ENCODE peak calls at places on chromosomes 4 and X, in four cellular contexts. One of them, this sample, is unnamed.
A peak's percentile ranks its signal among the peaks of the same experiment; 100 is the strongest.

GRCh38 chr4:73662709-73663546 is 42.7 kb upstream of the RASSF6 start:
- DNase-seq in HepG2: no peak
- DNase-seq in GM12878: no peak
- DNase-seq in H1: no peak
- DNase-seq in this sample: peak; percentile 51

GRCh38 chr4:109077486-109077885 is 225.0 kb downstream of the COL25A1 start:
- DNase-seq in HepG2: no peak
- DNase-seq in GM12878: no peak
- DNase-seq in H1: no peak
- DNase-seq in this sample: no peak

GRCh38 chr4:112847781-112848180 is 201.7 kb upstream of the ANK2 start:
- DNase-seq in HepG2: no peak
- DNase-seq in H1: no peak
- DNase-seq in GM12878: no peak
- DNase-seq in this sample: no peak

GRCh38 chrX:86066998-86067397 is 19.6 kb upstream of the CHM start:
- DNase-seq in HepG2: peak; percentile 40
- DNase-seq in GM12878: no peak
- DNase-seq in H1: no peak
- DNase-seq in this sample: no peak

GRCh38 chr4:1714303-1715001 is 2.3 kb upstream of the SLBP start:
- DNase-seq in HepG2: no peak
- DNase-seq in GM12878: no peak
- DNase-seq in H1: no peak
- DNase-seq in this sample: no peak

GRCh38 chr4:38547052-38547451 is 116.9 kb upstream of the KLF3 start:
- DNase-seq in GM12878: no peak
- DNase-seq in H1: no peak
- DNase-seq in HepG2: no peak
- DNase-seq in this sample: no peak

GRCh38 chr4:119604266-119604665 is 24.3 kb downstream of the PDE5A start:
- DNase-seq in GM12878: no peak
- DNase-seq in H1: no peak
- DNase-seq in HepG2: no peak
- DNase-seq in this sample: no peak

GRCh38 chrX:66110112-66110511 is 53.9 kb upstream of the HEPH start:
- DNase-seq in HepG2: no peak
- DNase-seq in H1: no peak
- DNase-seq in GM12878: no peak
- DNase-seq in this sample: peak; percentile 47

GRCh38 chr4:8176547-8177399 is 18.2 kb upstream of the ABLIM2 start:
- DNase-seq in HepG2: peak; percentile 65
- DNase-seq in H1: peak; percentile 67
- DNase-seq in GM12878: no peak
- DNase-seq in this sample: peak; percentile 54

GRCh38 chrX:150934453-150934852 is 36.0 kb upstream of the CD99L2 start:
- DNase-seq in HepG2: no peak
- DNase-seq in H1: no peak
- DNase-seq in GM12878: no peak
- DNase-seq in this sample: no peak

GRCh38 chrX:115378471-115378870 is 89.0 kb downstream of the LUZP4 start:
- DNase-seq in H1: no peak
- DNase-seq in HepG2: no peak
- DNase-seq in GM12878: no peak
- DNase-seq in this sample: no peak

GRCh38 chr4:87732033-87732770 is 67.2 kb upstream of the IBSP start:
- DNase-seq in GM12878: no peak
- DNase-seq in HepG2: no peak
- DNase-seq in H1: no peak
- DNase-seq in this sample: no peak

GRCh38 chr4:85909851-85910250 is 434.9 kb downstream of the ARHGAP24 start:
- DNase-seq in H1: no peak
- DNase-seq in GM12878: no peak
- DNase-seq in HepG2: no peak
- DNase-seq in this sample: no peak

GRCh38 chr4:124640037-124640730 is 72.3 kb downstream of the ANKRD50 start:
- DNase-seq in GM12878: no peak
- DNase-seq in HepG2: no peak
- DNase-seq in H1: no peak
- DNase-seq in this sample: no peak

GRCh38 chrX:68927178-68927577 is 98.4 kb downstream of the EFNB1 start:
- DNase-seq in H1: no peak
- DNase-seq in GM12878: no peak
- DNase-seq in HepG2: no peak
- DNase-seq in this sample: no peak

GRCh38 chrX:68647156-68647957 is at the start of gene STARD8:
- DNase-seq in H1: peak; percentile 61
- DNase-seq in GM12878: no peak
- DNase-seq in HepG2: peak; percentile 2
- DNase-seq in this sample: peak; percentile 53

GRCh38 chrX:1164322-1165288 is 47.8 kb downstream of the CRLF2 start:
- DNase-seq in H1: peak; percentile 51
- DNase-seq in HepG2: no peak
- DNase-seq in GM12878: no peak
- DNase-seq in this sample: peak; percentile 15

GRCh38 chr4:179040259-179040658 is 1598.0 kb upstream of the AGA start:
- DNase-seq in H1: no peak
- DNase-seq in GM12878: no peak
- DNase-seq in HepG2: no peak
- DNase-seq in this sample: no peak

GRCh38 chr4:175671491-175671934 is 140.6 kb downstream of the GPM6A start:
- DNase-seq in HepG2: no peak
- DNase-seq in H1: peak; percentile 58
- DNase-seq in GM12878: no peak
- DNase-seq in this sample: no peak

GRCh38 chr4:124203613-124204284 is 508.8 kb downstream of the ANKRD50 start:
- DNase-seq in H1: no peak
- DNase-seq in GM12878: no peak
- DNase-seq in HepG2: no peak
- DNase-seq in this sample: no peak

GRCh38 chr4:17511041-17511949 is 595 bp downstream of the QDPR start:
- DNase-seq in H1: peak; percentile 68
- DNase-seq in HepG2: peak; percentile 46
- DNase-seq in GM12878: no peak
- DNase-seq in this sample: peak; percentile 46

GRCh38 chr4:85952982-85953650 is 406.7 kb downstream of the MAPK10 start:
- DNase-seq in H1: no peak
- DNase-seq in GM12878: no peak
- DNase-seq in HepG2: no peak
- DNase-seq in this sample: no peak

GRCh38 chr4:106495498-106495897 is 126.9 kb upstream of the GIMD1 start:
- DNase-seq in GM12878: no peak
- DNase-seq in H1: no peak
- DNase-seq in HepG2: no peak
- DNase-seq in this sample: no peak

GRCh38 chrX:22666441-22666840 is 333.3 kb upstream of the DDX53 start:
- DNase-seq in HepG2: peak; percentile 12
- DNase-seq in H1: peak; percentile 45
- DNase-seq in GM12878: no peak
- DNase-seq in this sample: peak; percentile 7

GRCh38 chrX:8879750-8880149 is 78.6 kb upstream of the FAM9A start:
- DNase-seq in GM12878: no peak
- DNase-seq in H1: peak; percentile 79
- DNase-seq in HepG2: peak; percentile 1
- DNase-seq in this sample: peak; percentile 61

GRCh38 chrX:77009691-77010090 is 437.5 kb upstream of the FGF16 start:
- DNase-seq in H1: no peak
- DNase-seq in HepG2: no peak
- DNase-seq in GM12878: no peak
- DNase-seq in this sample: no peak

GRCh38 chrX:119238557-119238956 is 2.5 kb downstream of the PGRMC1 start:
- DNase-seq in H1: no peak
- DNase-seq in HepG2: no peak
- DNase-seq in GM12878: no peak
- DNase-seq in this sample: no peak
- TF ChIP-seq CBX5 in H1: no peak
- TF ChIP-seq CBX5 in HepG2: no peak
- TF ChIP-seq CBX5 in GM12878: no peak
- TF ChIP-seq CBX5 in this sample: no peak

DNA sequence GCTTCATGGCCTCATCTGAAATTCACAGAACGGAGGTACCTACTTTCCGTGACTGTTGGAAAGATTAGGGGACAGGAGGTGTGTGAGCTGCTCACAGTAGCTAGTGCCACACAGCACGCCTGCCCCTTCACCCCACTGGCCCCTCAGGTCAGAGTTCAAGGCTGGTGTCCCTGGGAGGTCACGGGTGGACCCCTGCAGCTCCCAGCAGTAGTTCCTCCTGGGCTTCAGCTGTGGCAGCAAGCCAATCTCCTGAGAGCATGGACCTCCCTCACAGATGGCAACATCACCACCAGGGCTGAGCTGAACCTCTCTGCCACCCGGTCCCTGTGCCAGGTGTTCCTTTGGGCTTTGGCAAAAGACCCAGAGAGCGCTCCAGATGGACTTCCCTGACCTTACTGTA is 1.8 kb downstream of the IDH3G start:
- DNase-seq in GM12878: no peak
- DNase-seq in HepG2: no peak
- DNase-seq in H1: no peak
- DNase-seq in this sample: no peak
- TF ChIP-seq CBX5 in GM12878: no peak
- TF ChIP-seq CBX5 in HepG2: no peak
- TF ChIP-seq CBX5 in H1: no peak
- TF ChIP-seq CBX5 in this sample: no peak

GRCh38 chrX:24150051-24150790 is 692 bp downstream of the ZFX start:
- DNase-seq in HepG2: peak; percentile 67
- DNase-seq in GM12878: peak; percentile 55
- DNase-seq in H1: peak; percentile 68
- DNase-seq in this sample: peak; percentile 86

GRCh38 chrX:24149346-24150050 is at the start of gene ZFX:
- DNase-seq in GM12878: no peak
- DNase-seq in H1: peak; percentile 56
- DNase-seq in HepG2: peak; percentile 9
- DNase-seq in this sample: peak; percentile 73

GRCh38 chrX:24148118-24148517 is 1.4 kb upstream of the ZFX start:
- DNase-seq in HepG2: no peak
- DNase-seq in H1: no peak
- DNase-seq in GM12878: no peak
- DNase-seq in this sample: no peak

GRCh38 chrX:24147165-24147564 is 2.4 kb upstream of the ZFX start:
- DNase-seq in GM12878: no peak
- DNase-seq in H1: no peak
- DNase-seq in HepG2: no peak
- DNase-seq in this sample: no peak

DNA sequence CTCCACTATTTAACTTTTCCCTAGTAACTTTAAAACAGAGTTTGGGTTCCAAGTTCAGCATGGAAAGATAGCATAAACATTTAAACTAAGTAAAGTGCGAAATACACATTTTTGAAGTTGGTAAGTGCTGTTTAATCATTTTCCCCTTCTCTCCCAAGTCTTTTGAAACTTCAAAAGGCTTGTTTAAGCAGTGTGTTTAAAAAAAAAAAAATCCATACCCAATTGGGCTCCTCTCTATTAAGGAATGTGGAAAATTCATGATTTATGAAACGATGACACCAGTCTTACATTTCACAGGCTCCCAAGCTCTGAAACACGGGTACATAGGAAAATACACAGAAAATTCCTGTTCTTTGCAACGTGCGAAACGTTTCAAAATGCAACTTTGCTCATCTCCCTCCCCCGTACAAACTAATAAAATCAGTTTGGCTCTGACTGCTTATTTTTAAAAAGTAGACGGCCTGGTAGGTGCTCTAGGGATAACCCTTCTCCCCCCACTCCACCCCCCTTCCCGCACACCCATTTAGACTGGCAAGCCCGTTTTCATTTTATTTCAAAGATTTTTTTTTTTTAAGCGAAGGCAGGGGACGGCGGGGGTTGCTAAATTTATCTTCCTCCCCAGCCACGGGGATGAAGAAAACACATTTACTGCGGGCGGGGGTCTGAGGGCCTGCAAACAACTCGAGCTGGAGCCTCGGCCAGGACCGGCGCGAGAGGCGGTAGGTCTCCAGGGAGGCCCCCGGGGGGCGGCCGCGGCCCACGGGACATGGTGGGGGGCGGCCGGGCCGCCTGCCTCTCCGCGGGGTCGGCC is 789 bp upstream of the ZFX start:
- DNase-seq in GM12878: no peak
- DNase-seq in HepG2: peak; percentile 23
- DNase-seq in H1: no peak
- DNase-seq in this sample: peak; percentile 41
- TF ChIP-seq CBX5 in GM12878: no peak
- TF ChIP-seq CBX5 in HepG2: no peak
- TF ChIP-seq CBX5 in H1: no peak
- TF ChIP-seq CBX5 in this sample: no peak

GRCh38 chrX:54076903-54077302 is 32.6 kb upstream of the PHF8 start:
- DNase-seq in H1: no peak
- DNase-seq in GM12878: no peak
- DNase-seq in HepG2: no peak
- DNase-seq in this sample: no peak
- TF ChIP-seq CBX5 in H1: no peak
- TF ChIP-seq CBX5 in GM12878: no peak
- TF ChIP-seq CBX5 in HepG2: no peak
- TF ChIP-seq CBX5 in this sample: no peak

GRCh38 chr4:47838445-47838844 is 578 bp upstream of the CORIN start:
- DNase-seq in GM12878: no peak
- DNase-seq in HepG2: no peak
- DNase-seq in H1: no peak
- DNase-seq in this sample: no peak

GRCh38 chr4:47836655-47837581 is 949 bp downstream of the CORIN start:
- DNase-seq in GM12878: no peak
- DNase-seq in HepG2: peak; percentile 76
- DNase-seq in H1: peak; percentile 85
- DNase-seq in this sample: peak; percentile 19

GRCh38 chr4:47839259-47839658 is 1.4 kb upstream of the CORIN start:
- DNase-seq in HepG2: no peak
- DNase-seq in H1: no peak
- DNase-seq in GM12878: peak; percentile 21
- DNase-seq in this sample: no peak

GRCh38 chr4:47835489-47835888 is 2.4 kb downstream of the CORIN start:
- DNase-seq in GM12878: no peak
- DNase-seq in HepG2: no peak
- DNase-seq in H1: no peak
- DNase-seq in this sample: no peak

DNA sequence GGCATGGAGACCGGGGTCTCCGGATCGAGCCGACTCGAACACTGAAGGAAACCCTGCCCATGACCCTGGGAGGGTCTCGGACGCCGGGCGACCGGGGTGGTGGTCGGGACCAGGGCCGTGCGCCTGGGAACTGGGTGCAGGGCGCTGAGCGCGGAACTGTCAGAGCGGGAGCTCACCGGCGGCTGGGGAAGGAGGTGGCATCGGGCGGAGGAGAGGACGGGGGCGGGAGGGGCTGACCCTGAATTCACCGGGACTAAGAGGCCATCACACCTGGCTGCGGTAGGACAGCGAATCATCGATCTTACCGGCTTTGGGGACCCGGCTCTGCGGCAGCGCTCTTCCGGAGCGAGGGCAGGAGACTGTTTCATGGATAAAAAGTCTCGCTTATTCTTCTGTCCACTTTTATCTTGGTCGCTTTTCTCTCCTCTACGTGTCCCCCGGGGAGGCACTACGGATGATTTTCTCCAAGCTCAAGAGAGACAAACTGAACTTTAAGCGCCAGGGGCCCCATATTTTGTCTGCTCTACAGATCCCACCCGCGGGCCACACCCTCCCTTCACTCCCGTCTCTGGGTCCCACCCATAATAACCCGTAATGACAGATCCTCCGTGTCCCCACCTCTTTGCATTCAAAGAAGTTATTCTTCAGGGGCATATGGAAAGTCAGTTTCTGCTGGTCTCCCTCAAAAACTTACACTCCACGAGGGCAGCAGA is at the start of gene CORIN:
- DNase-seq in GM12878: no peak
- DNase-seq in H1: no peak
- DNase-seq in HepG2: no peak
- DNase-seq in this sample: no peak
- TF ChIP-seq CBX5 in GM12878: no peak
- TF ChIP-seq CBX5 in H1: no peak
- TF ChIP-seq CBX5 in HepG2: no peak
- TF ChIP-seq CBX5 in this sample: no peak